ENCODE peak calls at places on chromosomes 4 and X, in four cellular contexts. E, L, I and O are unnamed samples.

GRCh38 chrX:20829665-20830481 is 544.3 kb upstream of the CNKSR2 start:
- DNase-seq in E (no peak), L (no peak), I (no peak), O (no peak)

GRCh38 chrX:80223922-80224579 is 196.2 kb upstream of the TENT5D start:
- DNase-seq in E (no peak), L (no peak), I (no peak), O (no peak)

GRCh38 chrX:110871839-110872238 is 76.2 kb upstream of the CHRDL1 start:
- DNase-seq in E (no peak), L (no peak), I (no peak), O (no peak)

GRCh38 chr4:130349745-130350144 is 1253.8 kb downstream of the C4orf33 start:
- DNase-seq in E (no peak), L (no peak), I (no peak), O (no peak)

GRCh38 chr4:172142331-172142738 is 329.1 kb downstream of the GALNTL6 start:
- DNase-seq in E (peak), L (no peak), I (no peak), O (no peak)

GRCh38 chr4:125016892-125017299 is 297.9 kb upstream of the FAT4 start:
- DNase-seq in E (no peak), L (no peak), I (no peak), O (no peak)

GRCh38 chrX:74535633-74536141 is 78.7 kb downstream of the RLIM start:
- DNase-seq in E (peak), L (peak), I (no peak), O (no peak)

GRCh38 chr4:18388029-18388428 is 366.5 kb upstream of the LCORL start:
- DNase-seq in E (no peak), L (no peak), I (no peak), O (no peak)

GRCh38 chrX:150337026-150337425 is 26.1 kb upstream of the MAMLD1 start:
- DNase-seq in E (no peak), L (no peak), I (no peak), O (no peak)

GRCh38 chr4:146342600-146343192 is 128.4 kb downstream of the REELD1 start:
- DNase-seq in E (peak), L (peak), I (no peak), O (no peak)

GRCh38 chr4:93834371-93835066 is 6.0 kb downstream of the ATOH1 start:
- DNase-seq in E (no peak), L (no peak), I (no peak), O (peak)

GRCh38 chr4:136831553-136831952 is 700.7 kb downstream of the PCDH18 start:
- DNase-seq in E (no peak), L (no peak), I (no peak), O (no peak)

GRCh38 chr4:126839066-126839465 is 793.7 kb upstream of the INTU start:
- DNase-seq in E (peak), L (no peak), I (no peak), O (no peak)

GRCh38 chr4:138390286-138390685 is 148.1 kb upstream of the SLC7A11 start:
- DNase-seq in E (peak), L (no peak), I (no peak), O (no peak)

GRCh38 chr4:38004062-38004461 is 43.9 kb downstream of the PTTG2 start:
- DNase-seq in E (peak), L (no peak), I (no peak), O (no peak)

GRCh38 chr4:81085979-81086378 is 55.5 kb downstream of the BMP3 start:
- DNase-seq in E (no peak), L (no peak), I (no peak), O (no peak)

GRCh38 chr4:166324321-166324720 is 451.3 kb downstream of the TLL1 start:
- DNase-seq in E (no peak), L (no peak), I (no peak), O (no peak)

GRCh38 chr4:156962069-156962377 is 9.6 kb downstream of the PDGFC start:
- DNase-seq in E (no peak), L (no peak), I (no peak), O (no peak)

GRCh38 chr4:156961241-156962068 is 10.1 kb downstream of the PDGFC start:
- DNase-seq in E (no peak), L (no peak), I (no peak), O (no peak)

GRCh38 chr4:156963419-156963818 is 8.2 kb downstream of the PDGFC start:
- DNase-seq in E (no peak), L (no peak), I (no peak), O (no peak)

GRCh38 chr4:156959298-156959702 is 12.3 kb downstream of the PDGFC start:
- DNase-seq in E (peak), L (no peak), I (no peak), O (no peak)

DNA sequence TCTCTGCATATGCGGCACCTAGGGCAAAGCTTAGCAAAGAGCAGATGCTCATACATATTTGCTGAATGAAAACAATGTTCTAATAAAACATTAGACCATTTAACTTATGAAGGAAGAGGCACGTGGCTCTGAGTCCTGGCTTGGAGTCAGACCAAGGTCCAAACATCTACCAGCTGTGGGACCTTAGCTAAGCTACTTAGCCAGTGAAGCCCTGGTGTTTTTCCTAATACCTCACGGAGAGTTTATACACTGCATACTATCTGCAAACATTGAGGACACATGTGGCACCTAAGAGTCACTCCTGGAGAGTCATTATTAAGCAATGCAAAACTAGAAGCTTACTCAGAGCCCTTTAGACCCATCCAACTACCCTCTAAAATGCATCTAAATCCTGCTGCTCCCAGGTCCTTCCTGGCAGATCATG is 9.0 kb downstream of the PDGFC start:
- DNase-seq in E (peak), L (no peak), I (no peak), O (no peak)
- TF ChIP-seq CHD1 in E (no peak), L (no peak), I (no peak), O (no peak)

DNA sequence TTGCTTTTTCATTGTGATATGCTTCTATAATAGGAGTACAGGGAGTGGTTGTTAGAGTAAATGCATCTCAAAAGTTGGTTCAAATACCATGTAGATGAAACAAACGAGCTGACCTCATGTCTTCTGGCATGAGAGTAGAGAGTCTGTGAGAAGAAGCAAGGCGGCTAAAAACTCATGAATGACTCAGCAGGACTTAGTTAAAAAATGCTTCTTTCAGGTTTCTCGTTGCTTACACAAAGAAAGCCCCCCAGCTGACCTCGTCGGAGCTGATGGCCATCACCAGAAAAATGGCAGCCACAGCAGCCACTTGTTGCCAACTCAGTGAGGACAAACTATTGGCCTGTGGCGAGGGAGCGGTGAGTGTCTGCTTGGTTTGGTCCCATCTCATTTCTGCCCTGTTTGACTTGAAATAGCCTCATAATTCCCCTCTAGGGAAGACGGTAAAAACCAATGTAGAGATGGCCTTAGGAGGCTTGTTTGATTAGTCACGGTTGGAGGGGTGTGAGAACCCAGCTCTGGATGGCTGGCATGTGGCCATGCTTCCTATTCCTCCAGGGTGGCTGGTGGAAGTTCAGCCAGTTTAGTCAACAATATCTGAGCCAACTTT is 14.5 kb downstream of the AFP start:
- DNase-seq in E (peak), L (peak), I (no peak), O (peak)
- TF ChIP-seq CHD1 in E (no peak), L (no peak), I (no peak), O (no peak)

GRCh38 chr4:155073852-155074251 is 134.6 kb upstream of the NPY2R start:
- DNase-seq in E (no peak), L (no peak), I (no peak), O (no peak)
- TF ChIP-seq CHD1 in E (no peak), L (no peak), I (no peak), O (no peak)

DNA sequence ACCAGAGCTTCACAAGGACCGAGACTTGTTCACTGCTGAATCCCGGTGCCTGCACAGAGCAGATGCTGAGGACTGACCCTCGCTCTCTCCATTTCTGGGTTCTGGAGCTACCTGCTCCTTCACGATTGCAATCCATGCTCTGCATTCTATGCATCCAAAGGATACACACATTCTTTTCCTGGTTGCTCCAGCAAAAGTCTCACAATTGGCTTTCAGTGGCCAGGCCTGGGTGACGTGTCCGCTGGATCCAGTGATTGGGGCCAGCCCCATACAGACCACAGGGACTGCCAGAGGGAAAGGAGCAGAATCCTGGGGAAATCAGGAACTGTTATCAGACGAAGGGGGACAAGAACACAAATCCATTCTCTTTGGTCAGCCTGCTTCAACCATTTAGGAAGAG is 14.9 kb upstream of the CDKN2AIP start:
- DNase-seq in E (no peak), L (no peak), I (no peak), O (no peak)
- TF ChIP-seq CHD1 in E (no peak), L (no peak), I (no peak), O (no peak)

DNA sequence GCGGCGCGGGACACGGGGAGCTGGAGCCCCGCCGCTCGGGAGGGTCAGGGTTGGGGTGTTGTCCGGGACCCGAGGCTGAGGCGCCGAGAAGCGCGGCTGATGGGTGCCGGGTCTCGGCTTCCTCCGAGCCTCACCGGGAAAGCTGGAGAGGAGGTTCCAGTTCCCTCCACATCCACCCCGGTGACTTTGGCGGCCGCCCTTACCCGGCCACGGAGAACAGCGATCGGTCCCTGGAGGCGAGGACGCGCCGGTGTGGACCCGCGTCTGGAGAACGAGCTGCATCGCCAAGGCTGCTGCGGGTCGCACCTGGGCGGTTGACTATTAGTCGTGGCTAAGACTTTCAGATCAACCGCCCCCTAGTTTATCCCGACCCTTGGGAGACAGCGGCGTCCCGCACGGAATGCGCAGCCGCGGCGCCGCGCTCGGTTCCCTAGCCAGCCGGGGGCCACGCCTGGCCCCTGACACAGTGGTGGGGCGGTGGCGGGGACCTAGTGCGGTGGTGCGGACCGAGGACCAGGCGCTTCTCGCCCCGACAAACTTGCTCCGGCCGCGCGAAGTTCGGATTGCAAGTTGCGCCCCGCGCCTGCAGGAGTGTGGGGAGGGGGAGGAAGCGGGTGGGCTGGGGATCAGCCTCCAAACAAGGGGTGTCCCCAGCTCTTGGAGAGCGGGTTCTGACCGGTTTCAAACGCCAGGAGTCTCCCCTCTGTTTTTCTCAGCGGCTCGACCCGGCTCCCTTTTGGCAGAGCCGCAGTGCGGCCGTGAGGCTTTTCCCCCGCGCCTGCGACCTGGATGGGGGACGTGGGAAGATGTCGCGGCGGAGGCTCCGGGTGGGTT is 540 bp downstream of the FHDC1 start:
- DNase-seq in E (peak), L (peak), I (no peak), O (no peak)
- TF ChIP-seq CHD1 in E (no peak), L (peak), I (no peak), O (no peak)

DNA sequence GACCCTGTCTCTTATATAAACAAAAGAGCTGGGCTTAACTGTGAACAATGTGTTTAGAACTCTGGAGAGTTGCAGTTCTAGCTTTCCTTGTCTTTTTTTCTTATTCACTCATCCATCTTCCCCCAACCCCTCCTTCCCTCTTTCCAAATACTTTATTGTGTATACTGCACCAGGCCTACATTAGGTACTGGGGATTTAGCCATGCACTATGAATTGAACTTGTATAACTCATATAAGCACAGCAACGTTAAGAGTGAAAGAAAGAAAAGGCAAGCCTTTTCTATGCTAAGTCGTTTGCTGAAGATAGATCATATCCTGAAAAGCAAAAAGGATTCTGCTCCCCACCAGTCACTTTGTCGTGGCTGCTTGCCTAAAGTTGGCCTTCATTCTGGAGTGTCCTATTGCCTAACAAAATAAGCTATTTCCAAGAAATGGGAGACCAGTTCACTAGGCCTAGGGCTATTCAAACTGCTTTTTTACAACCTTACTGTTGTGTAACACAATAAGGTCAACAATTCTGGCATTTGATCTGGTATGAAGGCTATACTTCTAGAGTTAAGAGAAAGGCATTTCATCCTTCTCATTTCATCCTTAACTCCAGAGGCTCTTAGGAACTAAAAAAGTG is 32.2 kb downstream of the CCNI start:
- DNase-seq in E (peak), L (no peak), I (no peak), O (no peak)
- TF ChIP-seq CHD1 in E (no peak), L (no peak), I (no peak), O (no peak)

GRCh38 chr4:174041555-174042110 is 241.8 kb downstream of the FBXO8 start:
- DNase-seq in E (no peak), L (no peak), I (no peak), O (peak)
- TF ChIP-seq CHD1 in E (no peak), L (no peak), I (no peak), O (no peak)

GRCh38 chr4:21887481-21887880 is 61.1 kb downstream of the KCNIP4 start:
- DNase-seq in E (no peak), L (no peak), I (no peak), O (no peak)
- TF ChIP-seq CHD1 in E (no peak), L (no peak), I (no peak), O (no peak)